ENCODE peak calls at places on chromosomes 5 and 9, in five cellular contexts. One of them, this sample, is unnamed.

GRCh38 chr9:86434039-86434726 is 80.0 kb upstream of the TUT7 start:
- DNase-seq in heart left ventricle: no peak
- DNase-seq in CD4-positive, alpha-beta memory T cell: peak; percentile 35
- DNase-seq in body of pancreas: peak; percentile 17
- DNase-seq in psoas muscle: peak; percentile 60
- DNase-seq in this sample: no peak

GRCh38 chr5:123088031-123088805 is 823 bp upstream of the PRDM6 start:
- DNase-seq in CD4-positive, alpha-beta memory T cell: no peak
- DNase-seq in heart left ventricle: no peak
- DNase-seq in psoas muscle: no peak
- DNase-seq in body of pancreas: no peak
- DNase-seq in this sample: no peak

GRCh38 chr5:80408475-80408875 is 611 bp downstream of the ZFYVE16 start:
- DNase-seq in heart left ventricle: peak; percentile 76
- DNase-seq in CD4-positive, alpha-beta memory T cell: no peak
- DNase-seq in body of pancreas: peak; percentile 61
- DNase-seq in psoas muscle: peak; percentile 84
- DNase-seq in this sample: peak; percentile 78

GRCh38 chr9:9437641-9438040 is 1175.2 kb downstream of the PTPRD start:
- DNase-seq in CD4-positive, alpha-beta memory T cell: no peak
- DNase-seq in body of pancreas: no peak
- DNase-seq in heart left ventricle: no peak
- DNase-seq in psoas muscle: no peak
- DNase-seq in this sample: no peak

GRCh38 chr9:127403507-127404192 is 6.7 kb downstream of the SLC2A8 start:
- DNase-seq in CD4-positive, alpha-beta memory T cell: no peak
- DNase-seq in psoas muscle: no peak
- DNase-seq in body of pancreas: no peak
- DNase-seq in heart left ventricle: no peak
- DNase-seq in this sample: no peak

GRCh38 chr5:57175586-57175985 is 1.7 kb downstream of the GPBP1 start:
- DNase-seq in body of pancreas: no peak
- DNase-seq in heart left ventricle: no peak
- DNase-seq in CD4-positive, alpha-beta memory T cell: peak; percentile 29
- DNase-seq in psoas muscle: no peak
- DNase-seq in this sample: peak; percentile 35

GRCh38 chr9:131502781-131503625 is at the start of gene POMT1:
- DNase-seq in CD4-positive, alpha-beta memory T cell: peak; percentile 91
- DNase-seq in psoas muscle: peak; percentile 95
- DNase-seq in body of pancreas: peak; percentile 91
- DNase-seq in heart left ventricle: peak; percentile 92
- DNase-seq in this sample: peak; percentile 78

GRCh38 chr5:142319105-142319504 is 5.7 kb downstream of the SPRY4 start:
- DNase-seq in CD4-positive, alpha-beta memory T cell: no peak
- DNase-seq in heart left ventricle: no peak
- DNase-seq in body of pancreas: no peak
- DNase-seq in psoas muscle: no peak
- DNase-seq in this sample: no peak

GRCh38 chr5:124773291-124774001 is 27.0 kb upstream of the ZNF608 start:
- DNase-seq in psoas muscle: no peak
- DNase-seq in heart left ventricle: no peak
- DNase-seq in CD4-positive, alpha-beta memory T cell: no peak
- DNase-seq in body of pancreas: no peak
- DNase-seq in this sample: peak; percentile 52

GRCh38 chr5:125117556-125117955 is 371.1 kb upstream of the ZNF608 start:
- DNase-seq in psoas muscle: no peak
- DNase-seq in heart left ventricle: no peak
- DNase-seq in body of pancreas: no peak
- DNase-seq in CD4-positive, alpha-beta memory T cell: no peak
- DNase-seq in this sample: no peak

GRCh38 chr5:80142996-80143395 is 107.8 kb downstream of the THBS4 start:
- DNase-seq in body of pancreas: no peak
- DNase-seq in CD4-positive, alpha-beta memory T cell: no peak
- DNase-seq in psoas muscle: no peak
- DNase-seq in heart left ventricle: no peak
- DNase-seq in this sample: no peak

GRCh38 chr5:73625905-73626811 is at the start of gene ARHGEF28:
- DNase-seq in body of pancreas: peak; percentile 87
- DNase-seq in psoas muscle: peak; percentile 87
- DNase-seq in heart left ventricle: peak; percentile 47
- DNase-seq in CD4-positive, alpha-beta memory T cell: peak; percentile 2
- DNase-seq in this sample: peak; percentile 70

GRCh38 chr9:3873818-3874217 is 348.0 kb upstream of the RFX3 start:
- DNase-seq in body of pancreas: no peak
- DNase-seq in heart left ventricle: no peak
- DNase-seq in psoas muscle: no peak
- DNase-seq in CD4-positive, alpha-beta memory T cell: no peak
- DNase-seq in this sample: no peak

GRCh38 chr5:33010851-33011250 is 299.7 kb downstream of the NPR3 start:
- DNase-seq in body of pancreas: no peak
- DNase-seq in CD4-positive, alpha-beta memory T cell: no peak
- DNase-seq in psoas muscle: no peak
- DNase-seq in heart left ventricle: no peak
- DNase-seq in this sample: no peak

GRCh38 chr5:140106805-140107311 is 7.1 kb upstream of the PURA start:
- DNase-seq in heart left ventricle: no peak
- DNase-seq in CD4-positive, alpha-beta memory T cell: no peak
- DNase-seq in psoas muscle: no peak
- DNase-seq in body of pancreas: no peak
- DNase-seq in this sample: no peak

GRCh38 chr9:85501474-85501873 is 240.3 kb downstream of the AGTPBP1 start:
- DNase-seq in body of pancreas: no peak
- DNase-seq in psoas muscle: no peak
- DNase-seq in CD4-positive, alpha-beta memory T cell: no peak
- DNase-seq in heart left ventricle: no peak
- DNase-seq in this sample: no peak

GRCh38 chr5:180294401-180294800 is 2.5 kb upstream of the MAPK9 start:
- DNase-seq in CD4-positive, alpha-beta memory T cell: no peak
- DNase-seq in psoas muscle: no peak
- DNase-seq in body of pancreas: no peak
- DNase-seq in heart left ventricle: no peak
- DNase-seq in this sample: no peak

GRCh38 chr9:37792122-37792521 is 7.3 kb upstream of the EXOSC3 start:
- DNase-seq in CD4-positive, alpha-beta memory T cell: no peak
- DNase-seq in psoas muscle: no peak
- DNase-seq in body of pancreas: no peak
- DNase-seq in heart left ventricle: no peak
- DNase-seq in this sample: no peak

GRCh38 chr9:37790096-37790495 is 5.2 kb upstream of the EXOSC3 start:
- DNase-seq in psoas muscle: no peak
- DNase-seq in CD4-positive, alpha-beta memory T cell: no peak
- DNase-seq in heart left ventricle: no peak
- DNase-seq in body of pancreas: no peak
- DNase-seq in this sample: no peak

GRCh38 chr9:37787059-37787458 is 2.2 kb upstream of the EXOSC3 start:
- DNase-seq in CD4-positive, alpha-beta memory T cell: no peak
- DNase-seq in heart left ventricle: no peak
- DNase-seq in body of pancreas: no peak
- DNase-seq in psoas muscle: no peak
- DNase-seq in this sample: no peak

GRCh38 chr9:37784640-37785483 is at the start of gene EXOSC3:
- DNase-seq in heart left ventricle: peak; percentile 92
- DNase-seq in CD4-positive, alpha-beta memory T cell: peak; percentile 83
- DNase-seq in body of pancreas: peak; percentile 85
- DNase-seq in psoas muscle: peak; percentile 95
- DNase-seq in this sample: peak; percentile 89

DNA sequence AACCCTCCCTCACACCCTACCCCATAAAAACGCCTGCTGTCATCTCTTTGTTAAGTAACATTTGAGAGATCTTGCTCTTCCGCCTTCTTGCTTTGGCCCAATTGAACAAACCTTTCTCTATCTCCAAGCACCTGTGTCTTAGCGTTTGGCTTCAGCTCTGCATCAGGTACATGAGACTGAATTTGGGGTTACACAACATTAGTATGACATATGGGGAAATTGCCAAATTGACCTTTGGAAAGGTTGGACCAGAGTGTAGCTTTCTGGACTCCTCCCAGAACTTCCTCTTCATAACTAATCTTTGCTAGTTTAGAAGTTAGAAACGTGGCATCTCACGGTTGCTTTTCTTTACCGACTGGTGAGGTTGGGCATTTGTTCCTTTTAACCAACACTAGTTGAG is 3.5 kb upstream of the EXOSC3 start:
- DNase-seq in psoas muscle: no peak
- DNase-seq in body of pancreas: no peak
- DNase-seq in CD4-positive, alpha-beta memory T cell: no peak
- DNase-seq in heart left ventricle: no peak
- DNase-seq in this sample: no peak
- H3K4me3 ChIP-seq in psoas muscle: no peak overlapping the region
- H3K4me3 ChIP-seq in body of pancreas: no peak overlapping the region
- H3K4me3 ChIP-seq in CD4-positive, alpha-beta memory T cell: no peak overlapping the region
- H3K4me3 ChIP-seq in heart left ventricle: no peak overlapping the region
- H3K4me3 ChIP-seq in this sample: no peak overlapping the region

DNA sequence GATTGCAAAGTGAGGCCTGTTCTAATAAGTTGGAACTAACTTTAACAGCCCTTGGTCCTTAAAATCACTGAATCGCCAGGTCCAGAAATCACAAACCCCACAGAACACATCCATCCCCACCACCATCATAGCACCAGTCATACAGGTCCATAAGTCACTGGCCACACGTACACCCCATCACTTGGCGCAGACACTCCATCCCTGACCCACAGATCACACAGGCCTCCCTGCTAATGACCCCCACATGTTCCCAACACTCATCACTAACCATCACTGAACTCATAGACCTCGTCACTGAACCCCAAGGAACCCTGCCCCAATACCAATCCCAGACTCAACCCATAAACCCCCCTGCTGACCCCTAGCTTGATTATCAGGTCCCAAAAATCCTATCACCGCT is 41.2 kb upstream of the ZNF300 start:
- DNase-seq in CD4-positive, alpha-beta memory T cell: no peak
- DNase-seq in psoas muscle: no peak
- DNase-seq in heart left ventricle: no peak
- DNase-seq in body of pancreas: no peak
- DNase-seq in this sample: no peak
- H3K9me3 ChIP-seq in CD4-positive, alpha-beta memory T cell: peaks cover 15% of the 10 kb centered on the region
- H3K9me3 ChIP-seq in psoas muscle: peaks cover 82% of the 10 kb centered on the region
- H3K9me3 ChIP-seq in heart left ventricle: peaks cover 56% of the 10 kb centered on the region
- H3K9me3 ChIP-seq in body of pancreas: peaks cover 33% of the 10 kb centered on the region
- H3K9me3 ChIP-seq in this sample: no peaks in the 10 kb centered on the region

GRCh38 chr5:153469423-153469822 is 21.0 kb upstream of the GRIA1 start:
- DNase-seq in psoas muscle: no peak
- DNase-seq in heart left ventricle: no peak
- DNase-seq in CD4-positive, alpha-beta memory T cell: no peak
- DNase-seq in body of pancreas: no peak
- DNase-seq in this sample: no peak
- H3K4me3 ChIP-seq in psoas muscle: no peak overlapping the region
- H3K4me3 ChIP-seq in heart left ventricle: no peak overlapping the region
- H3K4me3 ChIP-seq in CD4-positive, alpha-beta memory T cell: no peak overlapping the region
- H3K4me3 ChIP-seq in body of pancreas: no peak overlapping the region
- H3K4me3 ChIP-seq in this sample: no peak overlapping the region

GRCh38 chr5:2391021-2391420 is 360.5 kb downstream of the IRX2 start:
- DNase-seq in psoas muscle: no peak
- DNase-seq in body of pancreas: no peak
- DNase-seq in CD4-positive, alpha-beta memory T cell: no peak
- DNase-seq in heart left ventricle: no peak
- DNase-seq in this sample: no peak
- H3K9me3 ChIP-seq in psoas muscle: no peaks in the 10 kb centered on the region
- H3K9me3 ChIP-seq in body of pancreas: no peaks in the 10 kb centered on the region
- H3K9me3 ChIP-seq in CD4-positive, alpha-beta memory T cell: no peaks in the 10 kb centered on the region
- H3K9me3 ChIP-seq in heart left ventricle: no peaks in the 10 kb centered on the region
- H3K9me3 ChIP-seq in this sample: no peaks in the 10 kb centered on the region

GRCh38 chr5:54526604-54527359 is 9.2 kb downstream of the SNX18 start:
- DNase-seq in heart left ventricle: no peak
- DNase-seq in body of pancreas: no peak
- DNase-seq in CD4-positive, alpha-beta memory T cell: no peak
- DNase-seq in psoas muscle: no peak
- DNase-seq in this sample: no peak

GRCh38 chr5:54524704-54525103 is 7.1 kb downstream of the SNX18 start:
- DNase-seq in CD4-positive, alpha-beta memory T cell: no peak
- DNase-seq in heart left ventricle: peak; percentile 65
- DNase-seq in body of pancreas: peak; percentile 55
- DNase-seq in psoas muscle: no peak
- DNase-seq in this sample: no peak

GRCh38 chr5:54524082-54524481 is 6.5 kb downstream of the SNX18 start:
- DNase-seq in psoas muscle: no peak
- DNase-seq in CD4-positive, alpha-beta memory T cell: no peak
- DNase-seq in body of pancreas: no peak
- DNase-seq in heart left ventricle: no peak
- DNase-seq in this sample: no peak

GRCh38 chr5:54525692-54526091 is 8.1 kb downstream of the SNX18 start:
- DNase-seq in CD4-positive, alpha-beta memory T cell: no peak
- DNase-seq in heart left ventricle: no peak
- DNase-seq in psoas muscle: no peak
- DNase-seq in body of pancreas: no peak
- DNase-seq in this sample: no peak

DNA sequence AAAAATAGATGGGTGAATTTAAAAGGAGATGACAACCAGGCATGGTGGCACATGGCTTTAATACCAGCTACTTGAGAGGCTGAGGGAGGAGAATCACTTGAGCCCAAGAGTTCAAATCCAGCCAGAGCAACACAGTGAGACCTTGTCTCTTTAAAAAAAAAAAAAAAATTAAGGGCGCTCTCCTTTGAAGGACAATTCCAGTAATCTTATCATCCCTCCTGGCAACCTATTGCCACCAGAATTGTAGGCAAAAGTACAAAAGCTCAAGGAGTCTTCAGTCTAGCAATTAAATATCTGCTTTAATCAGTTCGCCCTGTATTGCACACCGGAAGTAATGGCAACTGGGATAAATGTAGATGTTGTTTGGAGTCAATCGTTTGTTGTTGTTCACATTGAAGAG is 7.7 kb downstream of the SNX18 start:
- DNase-seq in psoas muscle: no peak
- DNase-seq in body of pancreas: no peak
- DNase-seq in heart left ventricle: no peak
- DNase-seq in CD4-positive, alpha-beta memory T cell: no peak
- DNase-seq in this sample: no peak
- H3K4me3 ChIP-seq in psoas muscle: no peak overlapping the region
- H3K4me3 ChIP-seq in body of pancreas: no peak overlapping the region
- H3K4me3 ChIP-seq in heart left ventricle: no peak overlapping the region
- H3K4me3 ChIP-seq in CD4-positive, alpha-beta memory T cell: no peak overlapping the region
- H3K4me3 ChIP-seq in this sample: no peak overlapping the region

GRCh38 chr9:35193762-35194161 is 32.0 kb downstream of the UNC13B start:
- DNase-seq in heart left ventricle: no peak
- DNase-seq in body of pancreas: no peak
- DNase-seq in CD4-positive, alpha-beta memory T cell: no peak
- DNase-seq in psoas muscle: no peak
- DNase-seq in this sample: no peak

GRCh38 chr9:35191105-35191504 is 29.3 kb downstream of the UNC13B start:
- DNase-seq in body of pancreas: no peak
- DNase-seq in CD4-positive, alpha-beta memory T cell: no peak
- DNase-seq in heart left ventricle: no peak
- DNase-seq in psoas muscle: no peak
- DNase-seq in this sample: no peak

GRCh38 chr9:35198191-35198590 is 36.4 kb downstream of the UNC13B start:
- DNase-seq in psoas muscle: no peak
- DNase-seq in heart left ventricle: no peak
- DNase-seq in CD4-positive, alpha-beta memory T cell: no peak
- DNase-seq in body of pancreas: no peak
- DNase-seq in this sample: no peak

GRCh38 chr9:35195683-35196082 is 33.9 kb downstream of the UNC13B start:
- DNase-seq in heart left ventricle: no peak
- DNase-seq in body of pancreas: no peak
- DNase-seq in CD4-positive, alpha-beta memory T cell: no peak
- DNase-seq in psoas muscle: no peak
- DNase-seq in this sample: no peak
- H3K9me3 ChIP-seq in heart left ventricle: peaks cover 7% of the 10 kb centered on the region
- H3K9me3 ChIP-seq in body of pancreas: peaks cover 21% of the 10 kb centered on the region
- H3K9me3 ChIP-seq in CD4-positive, alpha-beta memory T cell: peaks cover 5% of the 10 kb centered on the region
- H3K9me3 ChIP-seq in psoas muscle: peaks cover 8% of the 10 kb centered on the region
- H3K9me3 ChIP-seq in this sample: no peaks in the 10 kb centered on the region

GRCh38 chr5:155052532-155052931 is 39.0 kb downstream of the KIF4B start:
- DNase-seq in body of pancreas: no peak
- DNase-seq in psoas muscle: no peak
- DNase-seq in CD4-positive, alpha-beta memory T cell: no peak
- DNase-seq in heart left ventricle: peak; percentile 46
- DNase-seq in this sample: no peak
- H3K4me3 ChIP-seq in body of pancreas: no peak overlapping the region
- H3K4me3 ChIP-seq in psoas muscle: no peak overlapping the region
- H3K4me3 ChIP-seq in CD4-positive, alpha-beta memory T cell: no peak overlapping the region
- H3K4me3 ChIP-seq in heart left ventricle: no peak overlapping the region
- H3K4me3 ChIP-seq in this sample: no peak overlapping the region